ENCODE peak calls at places on chromosomes 7 and 10, in ten cellular contexts. One of them, this sample, is unnamed. For H3K27me3 and H3K4me1, the result is how much of the 10 kb centered on the place peaks cover.

GRCh38 chr7:74289660-74290589 is 718 bp downstream of the CLIP2 start:
- DNase-seq in adrenal gland: peak
- DNase-seq in tibial nerve: no peak
- DNase-seq in heart left ventricle: peak
- DNase-seq in body of pancreas: peak
- DNase-seq in endothelial cell of umbilical vein: no peak
- DNase-seq in Peyer's patch: peak
- DNase-seq in prostate gland: no peak
- DNase-seq in IMR-90: no peak
- DNase-seq in HCT116: no peak
- DNase-seq in this sample: peak

GRCh38 chr7:143394777-143395176 is 13.6 kb downstream of the ZYX start:
- DNase-seq in adrenal gland: no peak
- DNase-seq in Peyer's patch: peak
- DNase-seq in prostate gland: no peak
- DNase-seq in endothelial cell of umbilical vein: no peak
- DNase-seq in IMR-90: no peak
- DNase-seq in heart left ventricle: no peak
- DNase-seq in body of pancreas: no peak
- DNase-seq in HCT116: no peak
- DNase-seq in tibial nerve: no peak
- DNase-seq in this sample: no peak

GRCh38 chr10:67772894-67773511 is 65.0 kb downstream of the DNAJC12 start:
- DNase-seq in prostate gland: no peak
- DNase-seq in tibial nerve: no peak
- DNase-seq in heart left ventricle: no peak
- DNase-seq in body of pancreas: no peak
- DNase-seq in HCT116: no peak
- DNase-seq in IMR-90: peak
- DNase-seq in Peyer's patch: no peak
- DNase-seq in adrenal gland: no peak
- DNase-seq in endothelial cell of umbilical vein: no peak
- DNase-seq in this sample: no peak

GRCh38 chr10:19904202-19904661 is 88.0 kb downstream of the PLXDC2 start:
- DNase-seq in IMR-90: peak
- DNase-seq in heart left ventricle: no peak
- DNase-seq in HCT116: no peak
- DNase-seq in endothelial cell of umbilical vein: no peak
- DNase-seq in adrenal gland: no peak
- DNase-seq in Peyer's patch: no peak
- DNase-seq in tibial nerve: no peak
- DNase-seq in body of pancreas: no peak
- DNase-seq in prostate gland: no peak
- DNase-seq in this sample: no peak

GRCh38 chr7:157932498-157933218 is 595.9 kb downstream of the DNAJB6 start:
- DNase-seq in HCT116: peak
- DNase-seq in IMR-90: no peak
- DNase-seq in tibial nerve: no peak
- DNase-seq in adrenal gland: no peak
- DNase-seq in prostate gland: no peak
- DNase-seq in body of pancreas: no peak
- DNase-seq in heart left ventricle: no peak
- DNase-seq in Peyer's patch: no peak
- DNase-seq in endothelial cell of umbilical vein: no peak
- DNase-seq in this sample: no peak

GRCh38 chr7:108492742-108493141 is 33.2 kb downstream of the PNPLA8 start:
- DNase-seq in adrenal gland: no peak
- DNase-seq in IMR-90: no peak
- DNase-seq in Peyer's patch: no peak
- DNase-seq in prostate gland: no peak
- DNase-seq in body of pancreas: no peak
- DNase-seq in HCT116: no peak
- DNase-seq in tibial nerve: no peak
- DNase-seq in heart left ventricle: no peak
- DNase-seq in endothelial cell of umbilical vein: no peak
- DNase-seq in this sample: no peak

GRCh38 chr10:94423627-94424026 is 21.3 kb downstream of the TBC1D12 start:
- DNase-seq in adrenal gland: no peak
- DNase-seq in HCT116: no peak
- DNase-seq in heart left ventricle: no peak
- DNase-seq in Peyer's patch: no peak
- DNase-seq in tibial nerve: no peak
- DNase-seq in IMR-90: peak
- DNase-seq in body of pancreas: no peak
- DNase-seq in prostate gland: no peak
- DNase-seq in endothelial cell of umbilical vein: no peak
- DNase-seq in this sample: no peak

GRCh38 chr7:25105911-25106310 is 19.1 kb downstream of the CYCS start:
- DNase-seq in IMR-90: no peak
- DNase-seq in adrenal gland: no peak
- DNase-seq in body of pancreas: no peak
- DNase-seq in endothelial cell of umbilical vein: no peak
- DNase-seq in HCT116: no peak
- DNase-seq in Peyer's patch: no peak
- DNase-seq in tibial nerve: no peak
- DNase-seq in prostate gland: no peak
- DNase-seq in heart left ventricle: no peak
- DNase-seq in this sample: no peak

GRCh38 chr10:4082851-4083250 is 297.8 kb upstream of the KLF6 start:
- DNase-seq in adrenal gland: no peak
- DNase-seq in tibial nerve: no peak
- DNase-seq in Peyer's patch: no peak
- DNase-seq in prostate gland: no peak
- DNase-seq in HCT116: no peak
- DNase-seq in body of pancreas: no peak
- DNase-seq in IMR-90: no peak
- DNase-seq in endothelial cell of umbilical vein: peak
- DNase-seq in heart left ventricle: no peak
- DNase-seq in this sample: no peak

GRCh38 chr7:16826061-16826460 is 21.3 kb upstream of the AGR2 start:
- DNase-seq in body of pancreas: no peak
- DNase-seq in Peyer's patch: no peak
- DNase-seq in IMR-90: no peak
- DNase-seq in tibial nerve: no peak
- DNase-seq in HCT116: no peak
- DNase-seq in prostate gland: no peak
- DNase-seq in heart left ventricle: no peak
- DNase-seq in adrenal gland: no peak
- DNase-seq in endothelial cell of umbilical vein: no peak
- DNase-seq in this sample: no peak

GRCh38 chr10:128863823-128864405 is 603.1 kb upstream of the MGMT start:
- DNase-seq in tibial nerve: peak
- DNase-seq in prostate gland: no peak
- DNase-seq in adrenal gland: no peak
- DNase-seq in HCT116: no peak
- DNase-seq in heart left ventricle: no peak
- DNase-seq in body of pancreas: no peak
- DNase-seq in Peyer's patch: no peak
- DNase-seq in endothelial cell of umbilical vein: no peak
- DNase-seq in IMR-90: no peak
- DNase-seq in this sample: no peak

GRCh38 chr7:150851497-150852370 is 583 bp upstream of the AOC1 start:
- DNase-seq in heart left ventricle: no peak
- DNase-seq in HCT116: no peak
- DNase-seq in body of pancreas: no peak
- DNase-seq in tibial nerve: no peak
- DNase-seq in IMR-90: no peak
- DNase-seq in endothelial cell of umbilical vein: no peak
- DNase-seq in Peyer's patch: no peak
- DNase-seq in prostate gland: no peak
- DNase-seq in adrenal gland: peak
- DNase-seq in this sample: no peak

GRCh38 chr10:31754803-31755624 is 173.6 kb downstream of the ARHGAP12 start:
- DNase-seq in prostate gland: peak
- DNase-seq in adrenal gland: peak
- DNase-seq in tibial nerve: no peak
- DNase-seq in heart left ventricle: peak
- DNase-seq in IMR-90: no peak
- DNase-seq in Peyer's patch: no peak
- DNase-seq in HCT116: no peak
- DNase-seq in endothelial cell of umbilical vein: no peak
- DNase-seq in body of pancreas: peak
- DNase-seq in this sample: no peak

GRCh38 chr7:69893915-69894314 is 295.6 kb downstream of the AUTS2 start:
- DNase-seq in endothelial cell of umbilical vein: no peak
- DNase-seq in body of pancreas: no peak
- DNase-seq in Peyer's patch: no peak
- DNase-seq in IMR-90: no peak
- DNase-seq in prostate gland: no peak
- DNase-seq in HCT116: no peak
- DNase-seq in adrenal gland: no peak
- DNase-seq in tibial nerve: no peak
- DNase-seq in heart left ventricle: no peak
- DNase-seq in this sample: no peak

GRCh38 chr10:26566525-26567348 is 128.6 kb downstream of the APBB1IP start:
- DNase-seq in IMR-90: no peak
- DNase-seq in Peyer's patch: no peak
- DNase-seq in HCT116: no peak
- DNase-seq in body of pancreas: peak
- DNase-seq in tibial nerve: no peak
- DNase-seq in prostate gland: no peak
- DNase-seq in endothelial cell of umbilical vein: no peak
- DNase-seq in adrenal gland: no peak
- DNase-seq in heart left ventricle: no peak
- DNase-seq in this sample: no peak

GRCh38 chr10:13658256-13658655 is 71.5 kb downstream of the PRPF18 start:
- DNase-seq in endothelial cell of umbilical vein: no peak
- DNase-seq in tibial nerve: no peak
- DNase-seq in body of pancreas: no peak
- DNase-seq in adrenal gland: no peak
- DNase-seq in heart left ventricle: no peak
- DNase-seq in HCT116: no peak
- DNase-seq in prostate gland: no peak
- DNase-seq in IMR-90: no peak
- DNase-seq in Peyer's patch: no peak
- DNase-seq in this sample: no peak

GRCh38 chr7:129553861-129554530 is 51.7 kb downstream of the SMKR1 start:
- DNase-seq in adrenal gland: peak
- DNase-seq in prostate gland: no peak
- DNase-seq in tibial nerve: no peak
- DNase-seq in IMR-90: peak
- DNase-seq in endothelial cell of umbilical vein: peak
- DNase-seq in heart left ventricle: no peak
- DNase-seq in body of pancreas: peak
- DNase-seq in HCT116: no peak
- DNase-seq in Peyer's patch: no peak
- DNase-seq in this sample: no peak

GRCh38 chr10:79146611-79147130 is 77.9 kb downstream of the ZMIZ1 start:
- DNase-seq in HCT116: no peak
- DNase-seq in adrenal gland: peak
- DNase-seq in heart left ventricle: peak
- DNase-seq in endothelial cell of umbilical vein: peak
- DNase-seq in prostate gland: peak
- DNase-seq in tibial nerve: peak
- DNase-seq in Peyer's patch: no peak
- DNase-seq in IMR-90: peak
- DNase-seq in body of pancreas: peak
- DNase-seq in this sample: peak

DNA sequence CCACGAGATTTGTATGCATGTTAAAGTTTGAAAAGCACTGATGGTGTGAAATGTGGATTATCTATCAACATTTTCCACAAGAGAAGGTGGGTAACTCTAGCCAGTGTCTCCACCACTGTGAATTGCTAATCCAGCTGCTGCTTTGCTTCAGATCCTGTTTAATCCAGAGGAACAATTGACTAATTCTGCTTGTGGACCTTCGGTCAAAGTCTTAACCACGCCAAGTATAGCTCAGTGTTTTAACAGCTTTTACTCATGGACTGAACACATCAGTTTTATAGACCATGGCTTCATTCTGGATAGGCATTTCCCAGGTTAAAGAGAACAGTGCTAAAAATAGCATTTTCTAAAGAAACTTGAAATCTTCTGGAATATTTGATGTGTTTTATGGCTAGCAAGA is 23.5 kb downstream of the ADK start:
- DNase-seq in Peyer's patch: no peak
- DNase-seq in body of pancreas: no peak
- DNase-seq in tibial nerve: no peak
- DNase-seq in IMR-90: no peak
- DNase-seq in HCT116: no peak
- DNase-seq in prostate gland: no peak
- DNase-seq in endothelial cell of umbilical vein: no peak
- DNase-seq in heart left ventricle: no peak
- DNase-seq in adrenal gland: no peak
- DNase-seq in this sample: no peak
- TF ChIP-seq POLR2A in Peyer's patch: no peak
- TF ChIP-seq POLR2A in body of pancreas: no peak
- TF ChIP-seq POLR2A in tibial nerve: no peak
- TF ChIP-seq POLR2A in IMR-90: no peak
- TF ChIP-seq POLR2A in HCT116: no peak
- TF ChIP-seq POLR2A in prostate gland: no peak
- TF ChIP-seq POLR2A in endothelial cell of umbilical vein: no peak
- TF ChIP-seq POLR2A in heart left ventricle: no peak
- TF ChIP-seq POLR2A in adrenal gland: no peak
- TF ChIP-seq POLR2A in this sample: no peak

GRCh38 chr7:45216181-45216580 is 58.6 kb downstream of the RAMP3 start:
- DNase-seq in heart left ventricle: no peak
- DNase-seq in adrenal gland: peak
- DNase-seq in endothelial cell of umbilical vein: no peak
- DNase-seq in tibial nerve: no peak
- DNase-seq in prostate gland: no peak
- DNase-seq in Peyer's patch: no peak
- DNase-seq in body of pancreas: no peak
- DNase-seq in IMR-90: no peak
- DNase-seq in HCT116: no peak
- DNase-seq in this sample: no peak
- H3K27me3 ChIP-seq in heart left ventricle: under half
- H3K27me3 ChIP-seq in adrenal gland: under half
- H3K27me3 ChIP-seq in endothelial cell of umbilical vein: under half
- H3K27me3 ChIP-seq in tibial nerve: under half
- H3K27me3 ChIP-seq in prostate gland: under half
- H3K27me3 ChIP-seq in Peyer's patch: under half
- H3K27me3 ChIP-seq in body of pancreas: under half
- H3K27me3 ChIP-seq in IMR-90: under half
- H3K27me3 ChIP-seq in HCT116: half or more
- H3K27me3 ChIP-seq in this sample: under half

DNA sequence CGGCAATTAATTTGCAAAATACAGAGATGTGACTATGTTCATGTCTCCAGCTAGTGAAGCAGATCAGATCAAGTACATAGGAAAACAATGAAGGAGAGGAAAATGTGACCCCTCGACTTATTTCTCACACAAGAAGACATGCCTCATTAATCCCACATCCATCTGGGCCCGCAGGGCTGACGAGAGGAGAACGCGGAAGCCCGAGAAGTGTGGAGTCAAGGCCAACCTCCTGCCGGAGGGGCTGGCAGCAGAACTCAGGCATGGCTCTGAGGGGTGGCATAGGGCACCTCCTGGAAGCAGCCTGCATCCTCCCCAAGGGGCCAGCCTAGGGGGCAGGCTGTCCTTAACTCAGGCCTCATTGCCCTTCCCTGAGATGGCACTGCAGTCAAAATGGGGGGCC is 54.4 kb downstream of the ZNF503 start:
- DNase-seq in endothelial cell of umbilical vein: no peak
- DNase-seq in tibial nerve: no peak
- DNase-seq in prostate gland: no peak
- DNase-seq in Peyer's patch: no peak
- DNase-seq in body of pancreas: no peak
- DNase-seq in HCT116: no peak
- DNase-seq in adrenal gland: no peak
- DNase-seq in heart left ventricle: no peak
- DNase-seq in IMR-90: no peak
- DNase-seq in this sample: no peak
- H3K4me1 ChIP-seq in endothelial cell of umbilical vein: under half
- H3K4me1 ChIP-seq in tibial nerve: under half
- H3K4me1 ChIP-seq in prostate gland: under half
- H3K4me1 ChIP-seq in Peyer's patch: under half
- H3K4me1 ChIP-seq in body of pancreas: under half
- H3K4me1 ChIP-seq in HCT116: under half
- H3K4me1 ChIP-seq in adrenal gland: under half
- H3K4me1 ChIP-seq in heart left ventricle: under half
- H3K4me1 ChIP-seq in IMR-90: under half
- H3K4me1 ChIP-seq in this sample: under half

GRCh38 chr7:100428967-100429636 is 529 bp upstream of the MEPCE start:
- DNase-seq in body of pancreas: peak
- DNase-seq in IMR-90: peak
- DNase-seq in endothelial cell of umbilical vein: peak
- DNase-seq in prostate gland: peak
- DNase-seq in tibial nerve: peak
- DNase-seq in adrenal gland: peak
- DNase-seq in HCT116: peak
- DNase-seq in Peyer's patch: peak
- DNase-seq in heart left ventricle: peak
- DNase-seq in this sample: peak
- TF ChIP-seq POLR2A in body of pancreas: no peak
- TF ChIP-seq POLR2A in IMR-90: peak
- TF ChIP-seq POLR2A in endothelial cell of umbilical vein: peak
- TF ChIP-seq POLR2A in prostate gland: no peak
- TF ChIP-seq POLR2A in tibial nerve: peak
- TF ChIP-seq POLR2A in adrenal gland: peak
- TF ChIP-seq POLR2A in HCT116: peak
- TF ChIP-seq POLR2A in Peyer's patch: peak
- TF ChIP-seq POLR2A in heart left ventricle: peak
- TF ChIP-seq POLR2A in this sample: peak